ENCODE peak calls at places on chromosome 7, in seven cellular contexts. One of them, this sample, is unnamed.

GRCh38 chr7:50305697-50306300 is 1.3 kb downstream of the IKZF1 start:
- DNase-seq in HFF-Myc: no peak
- DNase-seq in A549: no peak
- DNase-seq in left ventricle myocardium inferior: no peak
- DNase-seq in AG09319: no peak
- DNase-seq in fibroblast of pulmonary artery: no peak
- DNase-seq in colonic mucosa: no peak
- DNase-seq in this sample: no peak

GRCh38 chr7:155741805-155742204 is 70.5 kb downstream of the SHH start:
- DNase-seq in HFF-Myc: no peak
- DNase-seq in A549: no peak
- DNase-seq in left ventricle myocardium inferior: no peak
- DNase-seq in AG09319: no peak
- DNase-seq in fibroblast of pulmonary artery: no peak
- DNase-seq in colonic mucosa: no peak
- DNase-seq in this sample: no peak

GRCh38 chr7:156334636-156335035 is 305.9 kb upstream of the RNF32 start:
- DNase-seq in HFF-Myc: no peak
- DNase-seq in A549: no peak
- DNase-seq in left ventricle myocardium inferior: no peak
- DNase-seq in AG09319: no peak
- DNase-seq in fibroblast of pulmonary artery: no peak
- DNase-seq in colonic mucosa: no peak
- DNase-seq in this sample: no peak

GRCh38 chr7:127187740-127188139 is 65.0 kb downstream of the GRM8 start:
- DNase-seq in HFF-Myc: no peak
- DNase-seq in A549: no peak
- DNase-seq in left ventricle myocardium inferior: no peak
- DNase-seq in AG09319: no peak
- DNase-seq in fibroblast of pulmonary artery: no peak
- DNase-seq in colonic mucosa: no peak
- DNase-seq in this sample: no peak

GRCh38 chr7:18648849-18649758 is 153.6 kb downstream of the HDAC9 start:
- DNase-seq in HFF-Myc: no peak
- DNase-seq in A549: no peak
- DNase-seq in left ventricle myocardium inferior: no peak
- DNase-seq in AG09319: no peak
- DNase-seq in fibroblast of pulmonary artery: no peak
- DNase-seq in colonic mucosa: no peak
- DNase-seq in this sample: no peak

GRCh38 chr7:44320794-44321371 is 4.5 kb downstream of the CAMK2B start:
- DNase-seq in HFF-Myc: no peak
- DNase-seq in A549: no peak
- DNase-seq in left ventricle myocardium inferior: no peak
- DNase-seq in AG09319: no peak
- DNase-seq in fibroblast of pulmonary artery: no peak
- DNase-seq in colonic mucosa: no peak
- DNase-seq in this sample: no peak

GRCh38 chr7:143372070-143372469 is 9.1 kb upstream of the ZYX start:
- DNase-seq in HFF-Myc: no peak
- DNase-seq in A549: no peak
- DNase-seq in left ventricle myocardium inferior: peak
- DNase-seq in AG09319: no peak
- DNase-seq in fibroblast of pulmonary artery: peak
- DNase-seq in colonic mucosa: peak
- DNase-seq in this sample: no peak

GRCh38 chr7:25852249-25852994 is 299.6 kb upstream of the NFE2L3 start:
- DNase-seq in HFF-Myc: no peak
- DNase-seq in A549: no peak
- DNase-seq in left ventricle myocardium inferior: no peak
- DNase-seq in AG09319: no peak
- DNase-seq in fibroblast of pulmonary artery: no peak
- DNase-seq in colonic mucosa: peak
- DNase-seq in this sample: peak

GRCh38 chr7:69434350-69434749 is 163.9 kb upstream of the AUTS2 start:
- DNase-seq in HFF-Myc: no peak
- DNase-seq in A549: no peak
- DNase-seq in left ventricle myocardium inferior: no peak
- DNase-seq in AG09319: no peak
- DNase-seq in fibroblast of pulmonary artery: no peak
- DNase-seq in colonic mucosa: no peak
- DNase-seq in this sample: no peak

GRCh38 chr7:95190515-95190914 is 133.8 kb downstream of the PON1 start:
- DNase-seq in HFF-Myc: no peak
- DNase-seq in A549: no peak
- DNase-seq in left ventricle myocardium inferior: no peak
- DNase-seq in AG09319: no peak
- DNase-seq in fibroblast of pulmonary artery: peak
- DNase-seq in colonic mucosa: no peak
- DNase-seq in this sample: no peak

GRCh38 chr7:80151274-80151665 is 16.6 kb downstream of the GNAI1 start:
- DNase-seq in HFF-Myc: no peak
- DNase-seq in A549: no peak
- DNase-seq in left ventricle myocardium inferior: no peak
- DNase-seq in AG09319: peak
- DNase-seq in fibroblast of pulmonary artery: peak
- DNase-seq in colonic mucosa: no peak
- DNase-seq in this sample: no peak

GRCh38 chr7:39880556-39880955 is 69.5 kb upstream of the CDK13 start:
- DNase-seq in HFF-Myc: no peak
- DNase-seq in A549: no peak
- DNase-seq in left ventricle myocardium inferior: no peak
- DNase-seq in AG09319: peak
- DNase-seq in fibroblast of pulmonary artery: peak
- DNase-seq in colonic mucosa: no peak
- DNase-seq in this sample: no peak

GRCh38 chr7:2892571-2892970 is 48.5 kb upstream of the GNA12 start:
- DNase-seq in HFF-Myc: no peak
- DNase-seq in A549: no peak
- DNase-seq in left ventricle myocardium inferior: no peak
- DNase-seq in AG09319: no peak
- DNase-seq in fibroblast of pulmonary artery: no peak
- DNase-seq in colonic mucosa: no peak
- DNase-seq in this sample: no peak

GRCh38 chr7:25716421-25716820 is 435.6 kb upstream of the NFE2L3 start:
- DNase-seq in HFF-Myc: no peak
- DNase-seq in A549: no peak
- DNase-seq in left ventricle myocardium inferior: no peak
- DNase-seq in AG09319: no peak
- DNase-seq in fibroblast of pulmonary artery: no peak
- DNase-seq in colonic mucosa: no peak
- DNase-seq in this sample: no peak

GRCh38 chr7:45601094-45601493 is 26.9 kb downstream of the ADCY1 start:
- DNase-seq in HFF-Myc: no peak
- DNase-seq in A549: no peak
- DNase-seq in left ventricle myocardium inferior: no peak
- DNase-seq in AG09319: no peak
- DNase-seq in fibroblast of pulmonary artery: no peak
- DNase-seq in colonic mucosa: peak
- DNase-seq in this sample: peak

GRCh38 chr7:127648986-127649385 is 3.0 kb upstream of the SND1 start:
- DNase-seq in HFF-Myc: no peak
- DNase-seq in A549: no peak
- DNase-seq in left ventricle myocardium inferior: no peak
- DNase-seq in AG09319: no peak
- DNase-seq in fibroblast of pulmonary artery: no peak
- DNase-seq in colonic mucosa: no peak
- DNase-seq in this sample: no peak

GRCh38 chr7:135877799-135878198 is 99.4 kb downstream of the MTPN start:
- DNase-seq in HFF-Myc: no peak
- DNase-seq in A549: no peak
- DNase-seq in left ventricle myocardium inferior: no peak
- DNase-seq in AG09319: no peak
- DNase-seq in fibroblast of pulmonary artery: peak
- DNase-seq in colonic mucosa: no peak
- DNase-seq in this sample: no peak

GRCh38 chr7:53383131-53383530 is 347.7 kb downstream of the POM121L12 start:
- DNase-seq in HFF-Myc: no peak
- DNase-seq in A549: no peak
- DNase-seq in left ventricle myocardium inferior: no peak
- DNase-seq in AG09319: no peak
- DNase-seq in fibroblast of pulmonary artery: no peak
- DNase-seq in colonic mucosa: no peak
- DNase-seq in this sample: no peak

DNA sequence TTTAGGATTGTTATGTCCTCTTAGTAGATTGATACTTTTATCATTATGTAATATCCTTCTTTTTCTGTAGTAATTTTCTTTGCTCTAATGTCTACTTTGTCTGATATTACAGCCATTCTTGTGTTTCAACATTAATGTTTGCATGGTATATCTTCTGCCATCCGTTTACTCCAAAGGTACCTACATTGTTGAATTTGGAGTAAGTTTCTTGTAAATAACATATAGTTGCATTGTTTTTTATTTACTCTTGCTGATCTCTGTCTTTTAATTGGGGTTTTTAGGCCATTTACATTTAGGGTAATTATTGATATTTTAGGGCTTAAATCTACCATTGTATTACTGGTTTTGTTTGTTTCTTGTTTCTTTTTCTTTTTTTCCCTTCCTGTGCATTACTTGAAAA is 100.1 kb downstream of the STK31 start:
- DNase-seq in HFF-Myc: no peak
- DNase-seq in A549: no peak
- DNase-seq in left ventricle myocardium inferior: no peak
- DNase-seq in AG09319: no peak
- DNase-seq in fibroblast of pulmonary artery: no peak
- DNase-seq in colonic mucosa: no peak
- DNase-seq in this sample: no peak
- TF ChIP-seq CTCF in HFF-Myc: no peak
- TF ChIP-seq CTCF in A549: no peak
- TF ChIP-seq CTCF in left ventricle myocardium inferior: no peak
- TF ChIP-seq CTCF in AG09319: no peak
- TF ChIP-seq CTCF in fibroblast of pulmonary artery: no peak
- TF ChIP-seq CTCF in colonic mucosa: no peak
- TF ChIP-seq CTCF in this sample: no peak

GRCh38 chr7:47483604-47484273 is 98.2 kb downstream of the TNS3 start:
- DNase-seq in HFF-Myc: no peak
- DNase-seq in A549: no peak
- DNase-seq in left ventricle myocardium inferior: no peak
- DNase-seq in AG09319: no peak
- DNase-seq in fibroblast of pulmonary artery: peak
- DNase-seq in colonic mucosa: no peak
- DNase-seq in this sample: peak
- TF ChIP-seq CTCF in HFF-Myc: peak
- TF ChIP-seq CTCF in A549: peak
- TF ChIP-seq CTCF in left ventricle myocardium inferior: no peak
- TF ChIP-seq CTCF in AG09319: peak
- TF ChIP-seq CTCF in fibroblast of pulmonary artery: peak
- TF ChIP-seq CTCF in colonic mucosa: no peak
- TF ChIP-seq CTCF in this sample: peak

GRCh38 chr7:93447509-93447908 is 127.0 kb downstream of the CALCR start:
- DNase-seq in HFF-Myc: no peak
- DNase-seq in A549: no peak
- DNase-seq in left ventricle myocardium inferior: no peak
- DNase-seq in AG09319: no peak
- DNase-seq in fibroblast of pulmonary artery: no peak
- DNase-seq in colonic mucosa: no peak
- DNase-seq in this sample: no peak

GRCh38 chr7:93442478-93443224 is 131.9 kb downstream of the CALCR start:
- DNase-seq in HFF-Myc: peak
- DNase-seq in A549: peak
- DNase-seq in left ventricle myocardium inferior: no peak
- DNase-seq in AG09319: no peak
- DNase-seq in fibroblast of pulmonary artery: peak
- DNase-seq in colonic mucosa: peak
- DNase-seq in this sample: no peak
- TF ChIP-seq CTCF in HFF-Myc: peak
- TF ChIP-seq CTCF in A549: peak
- TF ChIP-seq CTCF in left ventricle myocardium inferior: peak
- TF ChIP-seq CTCF in AG09319: peak
- TF ChIP-seq CTCF in fibroblast of pulmonary artery: peak
- TF ChIP-seq CTCF in colonic mucosa: peak
- TF ChIP-seq CTCF in this sample: peak

DNA sequence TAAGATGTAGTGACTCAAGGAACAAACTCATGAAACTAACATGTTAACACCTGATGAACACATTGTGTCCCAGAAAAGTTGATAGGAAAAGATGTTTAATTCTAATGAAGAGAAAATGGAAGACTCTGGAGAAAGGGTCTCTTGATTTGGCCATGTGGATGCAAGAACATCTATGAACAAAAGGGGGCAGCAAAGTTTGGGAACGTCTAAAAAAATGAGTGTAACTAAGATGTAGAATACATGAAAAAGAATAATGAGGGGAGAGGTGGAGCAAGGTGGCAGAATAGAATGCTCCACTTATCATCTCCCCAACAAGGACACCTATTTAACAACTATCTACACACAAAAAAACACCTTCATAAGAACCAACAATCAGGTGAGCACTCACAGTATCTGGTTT is 805.1 kb downstream of the TNS3 start:
- DNase-seq in HFF-Myc: no peak
- DNase-seq in A549: no peak
- DNase-seq in left ventricle myocardium inferior: no peak
- DNase-seq in AG09319: no peak
- DNase-seq in fibroblast of pulmonary artery: peak
- DNase-seq in colonic mucosa: no peak
- DNase-seq in this sample: no peak
- TF ChIP-seq CTCF in HFF-Myc: peak
- TF ChIP-seq CTCF in A549: peak
- TF ChIP-seq CTCF in left ventricle myocardium inferior: peak
- TF ChIP-seq CTCF in AG09319: peak
- TF ChIP-seq CTCF in fibroblast of pulmonary artery: peak
- TF ChIP-seq CTCF in colonic mucosa: no peak
- TF ChIP-seq CTCF in this sample: peak

GRCh38 chr7:133274265-133274664 is 21.4 kb downstream of the EXOC4 start:
- DNase-seq in HFF-Myc: no peak
- DNase-seq in A549: no peak
- DNase-seq in left ventricle myocardium inferior: no peak
- DNase-seq in AG09319: no peak
- DNase-seq in fibroblast of pulmonary artery: no peak
- DNase-seq in colonic mucosa: no peak
- DNase-seq in this sample: no peak

GRCh38 chr7:133275008-133275407 is 22.1 kb downstream of the EXOC4 start:
- DNase-seq in HFF-Myc: no peak
- DNase-seq in A549: no peak
- DNase-seq in left ventricle myocardium inferior: no peak
- DNase-seq in AG09319: no peak
- DNase-seq in fibroblast of pulmonary artery: no peak
- DNase-seq in colonic mucosa: no peak
- DNase-seq in this sample: no peak

GRCh38 chr7:133273221-133273620 is 20.3 kb downstream of the EXOC4 start:
- DNase-seq in HFF-Myc: no peak
- DNase-seq in A549: no peak
- DNase-seq in left ventricle myocardium inferior: no peak
- DNase-seq in AG09319: no peak
- DNase-seq in fibroblast of pulmonary artery: no peak
- DNase-seq in colonic mucosa: no peak
- DNase-seq in this sample: no peak

GRCh38 chr7:133275441-133276105 is 22.7 kb downstream of the EXOC4 start:
- DNase-seq in HFF-Myc: no peak
- DNase-seq in A549: no peak
- DNase-seq in left ventricle myocardium inferior: no peak
- DNase-seq in AG09319: no peak
- DNase-seq in fibroblast of pulmonary artery: peak
- DNase-seq in colonic mucosa: no peak
- DNase-seq in this sample: no peak
- TF ChIP-seq CTCF in HFF-Myc: no peak
- TF ChIP-seq CTCF in A549: no peak
- TF ChIP-seq CTCF in left ventricle myocardium inferior: no peak
- TF ChIP-seq CTCF in AG09319: no peak
- TF ChIP-seq CTCF in fibroblast of pulmonary artery: no peak
- TF ChIP-seq CTCF in colonic mucosa: no peak
- TF ChIP-seq CTCF in this sample: no peak

GRCh38 chr7:76315372-76315771 is 12.9 kb downstream of the HSPB1 start:
- DNase-seq in HFF-Myc: no peak
- DNase-seq in A549: no peak
- DNase-seq in left ventricle myocardium inferior: no peak
- DNase-seq in AG09319: no peak
- DNase-seq in fibroblast of pulmonary artery: no peak
- DNase-seq in colonic mucosa: peak
- DNase-seq in this sample: no peak
- TF ChIP-seq CTCF in HFF-Myc: no peak
- TF ChIP-seq CTCF in A549: no peak
- TF ChIP-seq CTCF in left ventricle myocardium inferior: no peak
- TF ChIP-seq CTCF in AG09319: no peak
- TF ChIP-seq CTCF in fibroblast of pulmonary artery: no peak
- TF ChIP-seq CTCF in colonic mucosa: no peak
- TF ChIP-seq CTCF in this sample: no peak

This sample was measured in type B pancreatic cell.